ENCODE peak calls at places on chromosomes 3 and 15, in five cellular contexts. One of them, this sample, is unnamed.

GRCh38 chr3:113560845-113561623 is 28.7 kb downstream of the SIDT1 start:
- DNase-seq in EH: peak; percentile 17
- DNase-seq in Daoy: no peak
- DNase-seq in GM13976: no peak
- DNase-seq in mesenchymal stem cell: peak; percentile 78
- DNase-seq in this sample: no peak

GRCh38 chr15:68550498-68551295 is 28.1 kb upstream of the CORO2B start:
- DNase-seq in EH: peak; percentile 60
- DNase-seq in Daoy: peak; percentile 61
- DNase-seq in GM13976: peak; percentile 79
- DNase-seq in mesenchymal stem cell: peak; percentile 53
- DNase-seq in this sample: no peak

GRCh38 chr3:45871834-45872233 is 14.5 kb upstream of the CCR9 start:
- DNase-seq in EH: no peak
- DNase-seq in Daoy: no peak
- DNase-seq in GM13976: no peak
- DNase-seq in mesenchymal stem cell: no peak
- DNase-seq in this sample: no peak

GRCh38 chr3:156628095-156628690 is 46.2 kb upstream of the TIPARP start:
- DNase-seq in EH: no peak
- DNase-seq in Daoy: no peak
- DNase-seq in GM13976: no peak
- DNase-seq in mesenchymal stem cell: no peak
- DNase-seq in this sample: no peak

GRCh38 chr3:144018776-144019175 is 47.2 kb downstream of the DIPK2A start:
- DNase-seq in EH: peak; percentile 91
- DNase-seq in Daoy: no peak
- DNase-seq in GM13976: no peak
- DNase-seq in mesenchymal stem cell: peak; percentile 86
- DNase-seq in this sample: no peak

GRCh38 chr3:176293277-176293676 is 904.0 kb downstream of the TBL1XR1 start:
- DNase-seq in EH: peak; percentile 85
- DNase-seq in Daoy: no peak
- DNase-seq in GM13976: no peak
- DNase-seq in mesenchymal stem cell: no peak
- DNase-seq in this sample: no peak

GRCh38 chr3:186054481-186055399 is 54.1 kb downstream of the ETV5 start:
- DNase-seq in EH: peak; percentile 14
- DNase-seq in Daoy: no peak
- DNase-seq in GM13976: no peak
- DNase-seq in mesenchymal stem cell: no peak
- DNase-seq in this sample: no peak

GRCh38 chr3:86950717-86951116 is 40.2 kb downstream of the VGLL3 start:
- DNase-seq in EH: no peak
- DNase-seq in Daoy: no peak
- DNase-seq in GM13976: no peak
- DNase-seq in mesenchymal stem cell: no peak
- DNase-seq in this sample: no peak

GRCh38 chr3:149657796-149658443 is at the start of gene WWTR1:
- DNase-seq in EH: peak; percentile 98
- DNase-seq in Daoy: peak; percentile 98
- DNase-seq in GM13976: peak; percentile 85
- DNase-seq in mesenchymal stem cell: peak; percentile 96
- DNase-seq in this sample: peak; percentile 94

GRCh38 chr3:119944091-119944490 is 150.2 kb downstream of the GSK3B start:
- DNase-seq in EH: peak; percentile 13
- DNase-seq in Daoy: no peak
- DNase-seq in GM13976: peak; percentile 28
- DNase-seq in mesenchymal stem cell: no peak
- DNase-seq in this sample: no peak

GRCh38 chr3:42654331-42655201 is 1.1 kb downstream of the ZBTB47 start:
- DNase-seq in EH: peak; percentile 64
- DNase-seq in Daoy: peak; percentile 48
- DNase-seq in GM13976: peak; percentile 77
- DNase-seq in mesenchymal stem cell: peak; percentile 55
- DNase-seq in this sample: no peak